ENCODE peak calls at places on chromosomes 6 and 20, in six cellular contexts. B is HepG2, R is GM12878, I is K562, M is SK-N-SH, E is H1. A is an unnamed sample.

GRCh38 chr6:142485256-142485655 is 183.4 kb downstream of the ADGRG6 start:
- DNase-seq in E (no peak), M (no peak), I (no peak), B (no peak), R (no peak), A (no peak)

GRCh38 chr6:168166627-168167026 is 87.6 kb upstream of the FRMD1 start:
- DNase-seq in E (no peak), B (no peak), I (no peak), M (no peak), R (no peak), A (no peak)

GRCh38 chr6:18528084-18528743 is 141.1 kb downstream of the RNF144B start:
- DNase-seq in I (no peak), R (no peak), M (peak; percentile 27), E (no peak), B (no peak), A (no peak)

GRCh38 chr6:15485875-15486274 is 177.0 kb downstream of the DTNBP1 start:
- DNase-seq in B (no peak), I (no peak), E (no peak), R (no peak), M (no peak), A (no peak)

GRCh38 chr20:63564036-63564810 is 9.8 kb downstream of the HELZ2 start:
- DNase-seq in E (no peak), M (no peak), B (no peak), R (no peak), I (no peak), A (no peak)

GRCh38 chr6:33779895-33780294 is 9.0 kb downstream of the LEMD2 start:
- DNase-seq in I (no peak), E (no peak), M (no peak), B (no peak), R (no peak), A (no peak)

GRCh38 chr20:58705525-58705924 is 12.9 kb downstream of the NPEPL1 start:
- DNase-seq in B (no peak), R (no peak), E (no peak), M (peak; percentile 27), I (no peak), A (no peak)

GRCh38 chr20:25277051-25277801 is 29.3 kb downstream of the PYGB start:
- DNase-seq in I (no peak), M (no peak), E (no peak), R (no peak), B (no peak), A (no peak)

GRCh38 chr20:16018881-16019280 is 554.4 kb downstream of the KIF16B start:
- DNase-seq in I (no peak), M (no peak), B (no peak), E (no peak), R (no peak), A (no peak)

GRCh38 chr6:156060013-156060412 is 604.4 kb upstream of the NOX3 start:
- DNase-seq in B (no peak), I (no peak), R (no peak), M (no peak), E (no peak), A (peak; percentile 42)

GRCh38 chr6:9789201-9789600 is 625.7 kb downstream of the TFAP2A start:
- DNase-seq in I (no peak), E (no peak), B (no peak), M (no peak), R (no peak), A (no peak)

GRCh38 chr20:9072741-9073310 is 3.9 kb downstream of the PLCB4 start:
- DNase-seq in B (no peak), M (no peak), R (no peak), E (no peak), I (no peak), A (no peak)

GRCh38 chr6:113999284-113999683 is 28.3 kb upstream of the HDAC2 start:
- DNase-seq in I (no peak), E (no peak), R (no peak), M (no peak), B (no peak), A (no peak)

GRCh38 chr6:105259912-105260889 is 80.4 kb upstream of the POPDC3 start:
- DNase-seq in B (no peak), R (no peak), M (no peak), I (no peak), E (no peak), A (no peak)

GRCh38 chr6:70310063-70310694 is 7.3 kb upstream of the COL9A1 start:
- DNase-seq in M (peak; percentile 8), B (peak; percentile 33), I (peak; percentile 66), R (no peak), E (no peak), A (no peak)

GRCh38 chr6:92810913-92811312 is 608.4 kb downstream of the EPHA7 start:
- DNase-seq in B (peak; percentile 40), I (peak; percentile 10), M (peak; percentile 47), R (peak; percentile 13), E (peak; percentile 19), A (peak; percentile 39)

GRCh38 chr6:83709748-83710050 is 798 bp upstream of the SNAP91 start:
- DNase-seq in B (no peak), R (no peak), I (no peak), M (no peak), E (no peak), A (no peak)

GRCh38 chr6:53159558-53159957 is 10.9 kb upstream of the GCM1 start:
- DNase-seq in E (no peak), M (no peak), B (peak; percentile 33), R (no peak), I (no peak), A (no peak)

GRCh38 chr6:105346052-105346451 is 56.8 kb downstream of the PREP start:
- DNase-seq in E (no peak), I (no peak), R (no peak), M (no peak), B (peak; percentile 41), A (no peak)

GRCh38 chr6:144939926-144940325 is 654.8 kb downstream of the UTRN start:
- DNase-seq in E (no peak), R (no peak), M (no peak), I (no peak), B (no peak), A (no peak)

GRCh38 chr6:138455746-138456392 is 43.4 kb downstream of the NHSL1 start:
- DNase-seq in B (no peak), I (no peak), R (peak; percentile 77), E (no peak), M (no peak), A (no peak)

GRCh38 chr6:42889815-42890214 is 10.4 kb downstream of the RPL7L1 start:
- DNase-seq in I (no peak), R (no peak), E (no peak), B (no peak), M (no peak), A (no peak)

GRCh38 chr6:79671605-79672266 is 40.6 kb downstream of the SH3BGRL2 start:
- DNase-seq in I (peak; percentile 77), R (no peak), E (no peak), M (no peak), B (peak; percentile 35), A (no peak)

GRCh38 chr20:39880890-39881289 is 808.1 kb downstream of the MAFB start:
- DNase-seq in R (no peak), E (peak; percentile 9), B (no peak), M (peak; percentile 8), I (peak; percentile 0), A (no peak)

GRCh38 chr6:34656378-34657036 is 40.1 kb downstream of the ILRUN start:
- DNase-seq in I (peak; percentile 73), E (no peak), M (peak; percentile 66), B (peak; percentile 76), R (peak; percentile 97), A (no peak)

GRCh38 chr20:5844063-5844681 is 94.0 kb downstream of the SHLD1 start:
- DNase-seq in M (no peak), E (no peak), I (peak; percentile 13), B (peak; percentile 56), R (peak; percentile 78), A (no peak)

GRCh38 chr6:36128793-36129192 is 1.5 kb upstream of the MAPK13 start:
- DNase-seq in E (no peak), M (no peak), R (no peak), B (no peak), I (no peak), A (no peak)
- TF ChIP-seq GABPA in E (no peak), M (no peak), R (no peak), B (no peak), I (no peak), A (no peak)

GRCh38 chr20:21323640-21324039 is 20.5 kb downstream of the XRN2 start:
- DNase-seq in I (peak; percentile 55), M (no peak), E (no peak), B (no peak), R (no peak), A (no peak)

GRCh38 chr20:21322921-21323321 is 19.8 kb downstream of the XRN2 start:
- DNase-seq in I (peak; percentile 16), R (no peak), M (no peak), B (no peak), E (no peak), A (no peak)

GRCh38 chr20:21324126-21324525 is 21.0 kb downstream of the XRN2 start:
- DNase-seq in B (no peak), E (no peak), R (no peak), I (no peak), M (no peak), A (no peak)

GRCh38 chr20:21325296-21325695 is 22.2 kb downstream of the XRN2 start:
- DNase-seq in B (no peak), M (no peak), E (no peak), R (no peak), I (peak; percentile 53), A (no peak)

DNA sequence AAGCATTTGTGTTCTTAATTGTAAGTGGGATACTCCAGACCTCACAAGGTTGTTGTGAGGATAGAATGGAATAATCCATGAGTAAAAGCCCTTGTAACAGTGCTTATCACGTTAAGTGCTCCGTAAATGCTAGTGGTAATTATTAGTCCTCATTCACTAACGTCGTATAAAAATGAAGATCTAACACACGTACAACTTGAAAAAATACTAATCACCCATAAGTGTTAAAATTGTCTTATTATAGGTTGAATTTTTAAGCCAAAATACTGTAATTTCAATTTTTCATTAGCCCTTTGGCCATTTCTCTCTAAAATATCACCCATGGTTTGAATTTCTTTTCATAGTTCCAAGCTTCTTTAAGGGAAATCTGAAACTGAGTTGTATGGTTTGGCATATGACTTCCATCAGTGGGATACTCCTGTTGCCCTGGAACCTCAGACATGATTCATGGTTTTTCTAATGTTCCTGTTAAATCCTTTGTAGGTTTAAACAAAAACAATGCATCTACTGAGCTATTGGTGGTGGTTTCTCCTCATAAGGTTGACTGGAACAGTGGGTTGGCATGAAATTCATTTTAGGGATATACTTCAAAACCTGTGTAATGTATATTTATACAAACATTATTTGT is 19.1 kb downstream of the XRN2 start:
- DNase-seq in R (no peak), I (no peak), E (no peak), M (no peak), B (no peak), A (no peak)
- H3K4me3 ChIP-seq in R (no peak overlapping the region), I (no peak overlapping the region), E (no peak overlapping the region), M (no peak overlapping the region), B (no peak overlapping the region), A (no peak overlapping the region)

DNA sequence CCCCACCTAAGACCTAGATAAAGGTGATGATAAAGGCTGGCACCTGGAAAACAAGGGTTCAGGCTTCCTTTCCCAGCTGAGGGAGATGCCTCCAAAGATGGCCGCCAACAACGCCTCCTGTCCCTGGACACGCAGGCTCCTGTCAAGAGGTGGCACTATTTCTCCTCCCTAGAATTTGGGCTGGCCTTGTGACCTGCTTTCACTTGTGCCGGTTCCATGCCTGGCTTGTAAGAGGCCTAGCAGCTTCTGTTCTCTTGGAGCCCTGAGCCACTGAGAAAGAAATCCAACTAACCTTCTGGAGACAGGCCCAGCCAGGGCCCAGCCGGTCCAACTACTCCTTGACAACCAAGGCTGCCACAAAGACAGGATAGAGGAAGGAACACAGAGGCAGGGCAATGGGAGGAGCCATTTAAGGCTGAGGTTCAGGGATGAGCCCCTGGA is 60.2 kb upstream of the RALY start:
- DNase-seq in I (peak; percentile 82), B (peak; percentile 87), E (peak; percentile 51), R (no peak), M (peak; percentile 52), A (peak; percentile 30)
- TF ChIP-seq GABPA in I (no peak), B (no peak), E (no peak), R (no peak), M (no peak), A (no peak)

GRCh38 chr6:135358251-135358821 is 139.2 kb downstream of the AHI1 start:
- DNase-seq in E (no peak), R (no peak), I (peak; percentile 16), B (no peak), M (no peak), A (peak; percentile 18)
- H3K4me3 ChIP-seq in E (no peak overlapping the region), R (no peak overlapping the region), I (no peak overlapping the region), B (no peak overlapping the region), M (peak overlapping the region; percentile 11), A (no peak overlapping the region)